ENCODE peak calls at places on chromosomes 16 and 17, in six cellular contexts. S, N, M, I, X and R are unnamed samples.
A peak's percentile ranks its signal among the peaks of the same experiment; 100 is the strongest.

GRCh38 chr17:57234252-57235092 is 21.9 kb upstream of the MSI2 start:
- DNase-seq in S (no peak), N (no peak), M (no peak), I (no peak), X (no peak), R (no peak)

GRCh38 chr17:61394630-61395408 is 4.8 kb upstream of the TBX2 start:
- DNase-seq in S (no peak), N (no peak), M (no peak), I (no peak), X (no peak), R (no peak)

GRCh38 chr17:27529230-27529796 is 73.1 kb downstream of the KSR1 start:
- DNase-seq in S (no peak), N (no peak), M (no peak), I (no peak), X (no peak), R (no peak)

GRCh38 chr17:45127583-45128300 is 4.6 kb downstream of the PLCD3 start:
- DNase-seq in S (no peak), N (peak; percentile 66), M (peak; percentile 55), I (peak; percentile 80), X (no peak), R (no peak)

GRCh38 chr17:73285916-73286862 is 24.5 kb upstream of the CPSF4L start:
- DNase-seq in S (no peak), N (no peak), M (no peak), I (no peak), X (no peak), R (no peak)

GRCh38 chr17:82213251-82214011 is 789 bp upstream of the CCDC57 start:
- DNase-seq in S (peak; percentile 65), N (peak; percentile 59), M (peak; percentile 91), I (peak; percentile 43), X (peak; percentile 37), R (peak; percentile 89)

GRCh38 chr16:30902070-30902972 is 5.9 kb downstream of the CTF1 start:
- DNase-seq in S (peak; percentile 64), N (peak; percentile 74), M (peak; percentile 93), I (peak; percentile 62), X (peak; percentile 62), R (peak; percentile 89)

GRCh38 chr16:13919330-13919682 is 648 bp upstream of the ERCC4 start:
- DNase-seq in S (peak; percentile 11), N (no peak), M (peak; percentile 25), I (peak; percentile 57), X (peak; percentile 43), R (no peak)

GRCh38 chr17:62819511-62820221 is 11.6 kb upstream of the MARCHF10 start:
- DNase-seq in S (no peak), N (peak; percentile 62), M (peak; percentile 92), I (peak; percentile 58), X (no peak), R (no peak)

GRCh38 chr16:10922328-10923145 is 19.7 kb downstream of the DEXI start:
- DNase-seq in S (no peak), N (peak; percentile 85), M (peak; percentile 45), I (no peak), X (no peak), R (no peak)

GRCh38 chr17:882827-883585 is 96.6 kb downstream of the NXN start:
- DNase-seq in S (no peak), N (peak; percentile 64), M (peak; percentile 31), I (peak; percentile 19), X (no peak), R (no peak)

GRCh38 chr16:70556063-70556462 is 32.4 kb downstream of the SF3B3 start:
- DNase-seq in S (no peak), N (no peak), M (no peak), I (no peak), X (no peak), R (no peak)

GRCh38 chr16:58414938-58415451 is 22.7 kb downstream of the GINS3 start:
- DNase-seq in S (no peak), N (no peak), M (no peak), I (no peak), X (no peak), R (no peak)

GRCh38 chr17:44416558-44417289 is 27.3 kb upstream of the ITGA2B start:
- DNase-seq in S (no peak), N (no peak), M (no peak), I (no peak), X (no peak), R (no peak)

GRCh38 chr17:10768766-10769383 is 35.0 kb downstream of the TMEM238L start:
- DNase-seq in S (no peak), N (no peak), M (no peak), I (no peak), X (no peak), R (no peak)

GRCh38 chr17:49728425-49728824 is 20.7 kb upstream of the SLC35B1 start:
- DNase-seq in S (no peak), N (no peak), M (no peak), I (no peak), X (no peak), R (no peak)

GRCh38 chr17:18344021-18344420 is 19.3 kb downstream of the SHMT1 start:
- DNase-seq in S (no peak), N (no peak), M (no peak), I (no peak), X (no peak), R (no peak)

GRCh38 chr16:2308089-2308962 is 32.2 kb downstream of the ABCA3 start:
- DNase-seq in S (no peak), N (no peak), M (no peak), I (no peak), X (no peak), R (no peak)

GRCh38 chr17:17363638-17364337 is 60.6 kb downstream of the NT5M start:
- DNase-seq in S (no peak), N (no peak), M (no peak), I (no peak), X (no peak), R (no peak)

GRCh38 chr17:38330941-38331411 is 12.8 kb downstream of the GPR179 start:
- DNase-seq in S (no peak), N (no peak), M (no peak), I (no peak), X (no peak), R (no peak)

GRCh38 chr16:1105888-1106620 is 10.0 kb upstream of the C1QTNF8 start:
- DNase-seq in S (peak; percentile 64), N (peak; percentile 57), M (peak; percentile 96), I (peak; percentile 71), X (no peak), R (peak; percentile 78)

GRCh38 chr17:2214047-2214717 is 89.4 kb downstream of the SMG6 start:
- DNase-seq in S (peak; percentile 58), N (peak; percentile 65), M (no peak), I (no peak), X (no peak), R (peak; percentile 56)

GRCh38 chr16:49342336-49343265 is 31.0 kb upstream of the C16orf78 start:
- DNase-seq in S (no peak), N (no peak), M (no peak), I (no peak), X (no peak), R (peak; percentile 28)

GRCh38 chr17:57329380-57330214 is 73.3 kb downstream of the MSI2 start:
- DNase-seq in S (no peak), N (no peak), M (no peak), I (no peak), X (no peak), R (no peak)

GRCh38 chr17:62882284-62882683 is 74.2 kb upstream of the MARCHF10 start:
- DNase-seq in S (no peak), N (no peak), M (no peak), I (no peak), X (no peak), R (no peak)

GRCh38 chr17:63349478-63350000 is 96.6 kb downstream of the CYB561 start:
- DNase-seq in S (no peak), N (no peak), M (peak; percentile 15), I (no peak), X (no peak), R (no peak)

GRCh38 chr16:82229800-82230619 is 60.0 kb upstream of the MPHOSPH6 start:
- DNase-seq in S (peak; percentile 73), N (peak; percentile 57), M (peak; percentile 68), I (peak; percentile 91), X (peak; percentile 4), R (peak; percentile 81)

GRCh38 chr16:20611350-20611902 is 35.3 kb upstream of the ACSM2B start:
- DNase-seq in S (no peak), N (peak; percentile 39), M (no peak), I (no peak), X (no peak), R (no peak)

GRCh38 chr16:82050506-82050905 is 15.5 kb downstream of the HSD17B2 start:
- DNase-seq in S (no peak), N (no peak), M (no peak), I (no peak), X (no peak), R (no peak)

GRCh38 chr16:6570520-6570919 is 762.1 kb upstream of the RBFOX1 start:
- DNase-seq in S (no peak), N (no peak), M (no peak), I (no peak), X (no peak), R (no peak)

GRCh38 chr16:84484579-84485254 is 19.7 kb downstream of the MEAK7 start:
- DNase-seq in S (peak; percentile 42), N (peak; percentile 51), M (peak; percentile 74), I (peak; percentile 65), X (no peak), R (no peak)

GRCh38 chr17:63537001-63537400 is 13.3 kb upstream of the DCAF7 start:
- DNase-seq in S (no peak), N (no peak), M (no peak), I (no peak), X (no peak), R (no peak)

GRCh38 chr16:84543253-84543652 is 38.8 kb upstream of the MEAK7 start:
- DNase-seq in S (no peak), N (no peak), M (no peak), I (no peak), X (no peak), R (no peak)

GRCh38 chr17:47251421-47251940 is 2.1 kb upstream of the ITGB3 start:
- DNase-seq in S (no peak), N (no peak), M (no peak), I (no peak), X (no peak), R (no peak)

GRCh38 chr17:59406808-59407381 is 75.4 kb downstream of the YPEL2 start:
- DNase-seq in S (no peak), N (no peak), M (peak; percentile 62), I (no peak), X (no peak), R (no peak)

GRCh38 chr17:78890111-78890897 is 12.7 kb downstream of the CEP295NL start:
- DNase-seq in S (peak; percentile 64), N (peak; percentile 54), M (no peak), I (no peak), X (no peak), R (peak; percentile 74)

GRCh38 chr17:42101513-42102292 is 3.4 kb upstream of the ZNF385C start:
- DNase-seq in S (peak; percentile 87), N (peak; percentile 88), M (peak; percentile 90), I (peak; percentile 70), X (peak; percentile 16), R (peak; percentile 90)

GRCh38 chr17:50465171-50465570 is 3.5 kb downstream of the CHAD start:
- DNase-seq in S (no peak), N (no peak), M (no peak), I (no peak), X (no peak), R (no peak)